ENCODE peak calls at places on chromosomes 13 and 19, in five cellular contexts. O is neuronal stem cell, U is H1, S is mesenchymal stem cell, T is trophoblast cell. N is an unnamed sample.

GRCh38 chr13:109655206-109655600 is 131.2 kb downstream of the IRS2 start:
- DNase-seq in T (no peak), U (no peak), O (no peak), S (peak; percentile 23), N (no peak)

GRCh38 chr19:20969498-20969897 is 46.4 kb downstream of the ZNF85 start:
- DNase-seq in T (peak; percentile 22), U (no peak), S (no peak), O (no peak), N (no peak)

GRCh38 chr19:42176649-42176989 is 40.9 kb downstream of the DEDD2 start:
- DNase-seq in T (no peak), O (peak; percentile 31), U (peak; percentile 67), S (no peak), N (no peak)

GRCh38 chr19:11581740-11582139 is 4.3 kb upstream of the ACP5 start:
- DNase-seq in S (peak; percentile 58), O (no peak), U (no peak), T (no peak), N (no peak)

GRCh38 chr19:38729653-38730469 is 14.4 kb downstream of the CAPN12 start:
- DNase-seq in U (peak; percentile 97), T (peak; percentile 55), S (peak; percentile 70), O (peak; percentile 46), N (peak; percentile 89)

GRCh38 chr13:106274551-106275208 is 260.8 kb downstream of the EFNB2 start:
- DNase-seq in S (no peak), T (no peak), U (no peak), O (no peak), N (no peak)

GRCh38 chr13:72677431-72677830 is 50.0 kb downstream of the MZT1 start:
- DNase-seq in U (no peak), O (no peak), S (no peak), T (no peak), N (no peak)

GRCh38 chr13:39870197-39870746 is 214.8 kb downstream of the COG6 start:
- DNase-seq in O (no peak), U (no peak), T (no peak), S (no peak), N (no peak)

GRCh38 chr13:21033866-21034601 is 27.4 kb downstream of the LATS2 start:
- DNase-seq in U (no peak), O (no peak), T (peak; percentile 40), S (peak; percentile 50), N (no peak)

GRCh38 chr19:4715529-4716221 is 8.0 kb downstream of the DPP9 start:
- DNase-seq in S (no peak), U (no peak), O (no peak), T (peak; percentile 35), N (no peak)

GRCh38 chr19:58218899-58219298 is 9.8 kb upstream of the ZNF544 start:
- DNase-seq in T (no peak), S (no peak), O (no peak), U (peak; percentile 60), N (peak; percentile 73)

GRCh38 chr19:51799311-51799997 is 4.5 kb downstream of the FPR3 start:
- DNase-seq in S (peak; percentile 6), O (no peak), T (peak; percentile 85), U (no peak), N (no peak)

GRCh38 chr13:76887070-76887563 is 912 bp upstream of the KCTD12 start:
- DNase-seq in U (peak; percentile 57), S (no peak), T (no peak), O (peak; percentile 11), N (peak; percentile 41)

GRCh38 chr19:1656988-1657536 is 4.6 kb upstream of the TCF3 start:
- DNase-seq in S (no peak), O (no peak), U (no peak), T (no peak), N (no peak)

GRCh38 chr13:48579167-48579918 is 46.5 kb upstream of the RCBTB2 start:
- DNase-seq in S (no peak), T (no peak), O (no peak), U (no peak), N (no peak)

GRCh38 chr13:51594432-51594831 is 10.2 kb downstream of the WDFY2 start:
- DNase-seq in U (no peak), S (no peak), O (no peak), T (no peak), N (no peak)

GRCh38 chr13:57611956-57612355 is 19.6 kb upstream of the PCDH17 start:
- DNase-seq in O (no peak), T (no peak), U (no peak), S (no peak), N (no peak)

GRCh38 chr13:102580552-102581169 is 16.1 kb upstream of the TPP2 start:
- DNase-seq in U (no peak), O (peak; percentile 65), T (peak; percentile 57), S (peak; percentile 71), N (no peak)

GRCh38 chr19:2719232-2719735 is 1.9 kb downstream of the DIRAS1 start:
- DNase-seq in O (no peak), T (no peak), U (no peak), S (no peak), N (no peak)

GRCh38 chr19:15836345-15836594 is 20.8 kb upstream of the OR10H1 start:
- DNase-seq in U (no peak), S (no peak), O (no peak), T (peak; percentile 36), N (no peak)

GRCh38 chr19:3617463-3617862 is 9.1 kb downstream of the CACTIN start:
- DNase-seq in S (no peak), T (no peak), O (no peak), U (no peak), N (peak; percentile 76)

GRCh38 chr19:4984448-4984990 is 15.6 kb downstream of the KDM4B start:
- DNase-seq in T (no peak), S (no peak), O (no peak), U (no peak), N (no peak)

GRCh38 chr19:2118438-2118837 is 21.7 kb downstream of the IZUMO4 start:
- DNase-seq in O (no peak), U (no peak), T (no peak), S (no peak), N (no peak)

GRCh38 chr19:46371371-46371901 is 24.5 kb downstream of the PPP5C start:
- DNase-seq in S (no peak), O (no peak), T (peak; percentile 14), U (no peak), N (no peak)

GRCh38 chr19:3618811-3619630 is 7.6 kb downstream of the CACTIN start:
- DNase-seq in S (no peak), U (no peak), T (no peak), O (no peak), N (no peak)

GRCh38 chr13:91359071-91359470 is 11.6 kb downstream of the MIR17HG start:
- DNase-seq in U (no peak), S (no peak), T (no peak), O (no peak), N (no peak)

GRCh38 chr13:91357613-91358383 is 10.3 kb downstream of the MIR17HG start:
- DNase-seq in T (no peak), U (no peak), S (no peak), O (no peak), N (no peak)

GRCh38 chr13:91358384-91358776 is 10.9 kb downstream of the MIR17HG start:
- DNase-seq in S (no peak), T (no peak), O (no peak), U (no peak), N (no peak)

GRCh38 chr13:91360246-91360751 is 12.8 kb downstream of the MIR17HG start:
- DNase-seq in S (no peak), O (no peak), T (no peak), U (no peak), N (no peak)

GRCh38 chr13:91359566-91359965 is 12.1 kb downstream of the MIR17HG start:
- DNase-seq in S (no peak), T (no peak), U (no peak), O (no peak), N (no peak)
- H2BK12ac ChIP-seq in S (no peak overlapping the region), T (no peak overlapping the region), U (no peak overlapping the region), O (no peak overlapping the region), N (no peak overlapping the region)

GRCh38 chr19:35249848-35250711 is 1.3 kb downstream of the LSR start:
- DNase-seq in S (no peak), T (no peak), U (peak; percentile 39), O (no peak), N (peak; percentile 24)
- H2BK12ac ChIP-seq in S (no peak overlapping the region), T (no peak overlapping the region), U (peak overlapping the region; percentile 39), O (no peak overlapping the region), N (no peak overlapping the region)

GRCh38 chr19:7722231-7722651 is 9.7 kb downstream of the CLEC4G start:
- DNase-seq in U (no peak), S (no peak), T (no peak), O (no peak), N (no peak)

GRCh38 chr19:7729831-7730285 is 2.1 kb downstream of the CLEC4G start:
- DNase-seq in S (no peak), O (no peak), U (peak; percentile 80), T (no peak), N (peak; percentile 68)

GRCh38 chr19:7730286-7731217 is 1.4 kb downstream of the CLEC4G start:
- DNase-seq in U (no peak), O (no peak), S (no peak), T (no peak), N (no peak)

GRCh38 chr19:7729211-7729610 is 2.7 kb downstream of the CLEC4G start:
- DNase-seq in U (peak; percentile 60), S (no peak), T (no peak), O (no peak), N (peak; percentile 54)

DNA sequence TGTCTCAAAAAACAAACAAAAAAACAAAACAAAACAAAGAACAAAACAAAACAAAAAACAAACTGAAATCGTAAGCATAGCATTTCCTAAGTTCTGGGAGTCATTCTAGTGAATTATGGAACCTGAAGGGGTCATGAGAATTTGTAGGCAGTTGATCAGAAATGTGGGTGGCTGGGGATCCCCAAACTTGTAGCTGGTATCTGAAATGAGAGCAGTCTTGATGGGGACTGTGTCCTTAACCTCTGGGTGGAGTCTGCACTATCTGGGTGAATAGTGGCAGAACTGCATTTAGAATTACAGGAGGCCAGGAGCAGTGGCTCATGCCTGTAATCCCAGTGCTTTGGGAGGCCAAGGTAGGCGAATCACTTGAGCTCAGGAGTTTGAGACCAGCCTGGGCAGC is 6.1 kb downstream of the CLEC4G start:
- DNase-seq in U (no peak), S (no peak), O (no peak), T (no peak), N (no peak)
- H2BK12ac ChIP-seq in U (no peak overlapping the region), S (no peak overlapping the region), O (no peak overlapping the region), T (no peak overlapping the region), N (no peak overlapping the region)

GRCh38 chr19:55238030-55238429 is 9.5 kb upstream of the TMEM86B start:
- DNase-seq in T (no peak), O (no peak), U (no peak), S (no peak), N (no peak)
- H2BK12ac ChIP-seq in T (no peak overlapping the region), O (no peak overlapping the region), U (no peak overlapping the region), S (no peak overlapping the region), N (no peak overlapping the region)

DNA sequence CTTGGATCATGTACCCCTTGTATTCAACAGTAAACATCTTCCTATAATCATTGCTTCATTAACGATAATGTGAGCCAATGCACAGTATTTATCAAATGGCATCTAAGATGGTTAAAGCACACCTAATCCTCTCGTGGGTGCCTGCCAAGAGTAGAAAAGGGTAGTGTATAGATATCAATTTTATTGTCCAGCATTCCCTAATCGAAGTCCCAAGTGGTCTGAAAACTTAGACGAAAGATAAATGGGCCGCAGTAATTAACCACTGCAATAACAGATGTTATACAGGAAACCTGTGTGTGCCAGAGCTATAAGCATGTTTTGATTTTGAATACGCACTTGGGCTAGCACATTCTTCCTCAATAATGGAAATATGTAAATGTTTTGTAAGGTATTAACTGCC is 642 bp upstream of the MBNL2 start:
- DNase-seq in S (no peak), T (no peak), O (no peak), U (no peak), N (no peak)
- H2BK12ac ChIP-seq in S (no peak overlapping the region), T (no peak overlapping the region), O (no peak overlapping the region), U (no peak overlapping the region), N (no peak overlapping the region)

GRCh38 chr13:64338671-64339070 is 2891.5 kb downstream of the PCDH9 start:
- DNase-seq in U (no peak), T (no peak), O (no peak), S (no peak), N (no peak)
- H2BK12ac ChIP-seq in U (no peak overlapping the region), T (no peak overlapping the region), O (no peak overlapping the region), S (no peak overlapping the region), N (no peak overlapping the region)

N was measured in H9.